ENCODE peak calls at places on chromosomes 5 and 9, in four cellular contexts. Z is IMR-90, X is A549, W is stomach. R is an unnamed sample.
A peak's percentile ranks its signal among the peaks of the same experiment; 100 is the strongest.

GRCh38 chr5:59800375-59800893 is 93.1 kb downstream of the PDE4D start:
- DNase-seq in W (no peak), Z (no peak), X (no peak), R (no peak)

GRCh38 chr9:129544766-129545165 is 76.1 kb downstream of the C9orf50 start:
- DNase-seq in W (no peak), Z (peak; percentile 73), X (no peak), R (no peak)

GRCh38 chr9:98805506-98806272 is 1.8 kb upstream of the GALNT12 start:
- DNase-seq in X (no peak), W (no peak), Z (peak; percentile 86), R (no peak)

GRCh38 chr5:10562202-10563131 is 1.4 kb upstream of the ANKRD33B start:
- DNase-seq in X (no peak), W (no peak), Z (peak; percentile 33), R (no peak)

GRCh38 chr9:18495065-18495464 is 21.1 kb downstream of the ADAMTSL1 start:
- DNase-seq in Z (no peak), X (no peak), W (no peak), R (no peak)

GRCh38 chr5:133990396-133990795 is 14.4 kb downstream of the VDAC1 start:
- DNase-seq in X (no peak), W (peak; percentile 65), Z (no peak), R (no peak)

GRCh38 chr5:151137067-151137825 is 20.3 kb downstream of the ANXA6 start:
- DNase-seq in X (no peak), W (no peak), Z (no peak), R (no peak)

GRCh38 chr5:145946112-145946861 is 9.9 kb downstream of the SH3RF2 start:
- DNase-seq in W (no peak), X (peak; percentile 41), Z (peak; percentile 84), R (peak; percentile 48)

GRCh38 chr5:54845567-54845941 is 139.8 kb downstream of the ESM1 start:
- DNase-seq in X (no peak), Z (peak; percentile 75), W (no peak), R (no peak)

GRCh38 chr5:133944263-133945230 is 23.9 kb downstream of the C5orf15 start:
- DNase-seq in X (peak; percentile 74), Z (peak; percentile 44), W (peak; percentile 79), R (peak; percentile 78)

GRCh38 chr9:133943781-133944745 is 48.1 kb downstream of the VAV2 start:
- DNase-seq in X (no peak), W (no peak), Z (peak; percentile 26), R (no peak)

GRCh38 chr9:133944746-133945135 is 47.4 kb downstream of the VAV2 start:
- DNase-seq in W (no peak), Z (peak; percentile 62), X (no peak), R (no peak)

GRCh38 chr9:133945977-133946753 is 46.0 kb downstream of the VAV2 start:
- DNase-seq in X (no peak), W (no peak), Z (no peak), R (no peak)

GRCh38 chr9:133946840-133947486 is 45.2 kb downstream of the VAV2 start:
- DNase-seq in X (no peak), W (no peak), Z (no peak), R (no peak)

GRCh38 chr9:133945314-133945975 is 46.7 kb downstream of the VAV2 start:
- DNase-seq in W (no peak), Z (no peak), X (no peak), R (no peak)
- TF ChIP-seq POLR2A in W (no peak), Z (no peak), X (no peak), R (no peak)

GRCh38 chr5:68285075-68285827 is 69.7 kb downstream of the PIK3R1 start:
- DNase-seq in Z (no peak), X (no peak), W (no peak), R (no peak)
- TF ChIP-seq POLR2A in Z (no peak), X (no peak), W (no peak), R (no peak)

GRCh38 chr9:68967800-68968199 is 46.1 kb downstream of the PRKACG start:
- DNase-seq in Z (no peak), X (no peak), W (no peak), R (no peak)
- TF ChIP-seq POLR2A in Z (no peak), X (no peak), W (no peak), R (no peak)

DNA sequence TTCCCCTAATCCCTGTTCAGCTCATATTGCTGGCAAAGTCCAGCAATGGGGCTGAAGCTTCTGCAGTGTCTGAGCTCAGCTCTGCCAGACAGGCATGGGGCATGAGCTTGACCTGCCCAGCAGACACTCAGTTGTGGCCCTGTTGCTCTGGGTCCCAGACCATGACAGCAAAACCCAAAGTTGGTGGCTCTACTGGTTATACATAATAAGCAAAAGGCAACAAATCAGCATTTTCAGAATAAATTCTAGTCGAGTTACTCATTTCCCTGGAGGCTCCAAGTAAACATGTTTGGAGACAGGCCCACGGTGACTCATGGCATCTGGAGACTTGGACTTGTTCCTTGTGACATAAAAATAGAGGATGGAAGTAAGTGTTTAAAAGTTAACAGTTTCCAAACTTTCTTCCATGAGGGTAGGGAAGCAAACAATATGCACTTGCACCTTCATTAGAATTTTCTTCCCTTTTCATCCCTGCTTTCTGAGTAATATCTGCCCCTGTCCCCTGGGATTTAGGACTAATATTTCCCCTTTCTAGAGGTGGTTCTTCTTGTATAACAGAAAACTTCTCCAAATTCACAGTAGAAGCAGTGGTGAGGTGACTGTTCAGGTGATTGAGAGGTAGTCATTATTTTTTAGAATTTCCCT is 60.1 kb upstream of the SLC2A8 start:
- DNase-seq in Z (peak; percentile 96), X (peak; percentile 80), W (peak; percentile 61), R (no peak)
- TF ChIP-seq POLR2A in Z (no peak), X (no peak), W (no peak), R (no peak)

GRCh38 chr5:35990941-35991592 is at the start of gene UGT3A1:
- DNase-seq in W (no peak), Z (no peak), X (no peak), R (no peak)
- TF ChIP-seq POLR2A in W (no peak), Z (no peak), X (no peak), R (no peak)